ENCODE peak calls at places on chromosomes 6 and 20, in six cellular contexts. N is heart right ventricle, M is T follicular helper cell, H is amygdala, F is fibroblast of the aortic adventitia, D is NCI-H1436. L is an unnamed sample.

GRCh38 chr20:32651537-32651936 is 22.2 kb downstream of the C20orf203 start:
- DNase-seq in N (no peak), M (no peak), H (no peak), F (no peak), D (no peak), L (no peak)

GRCh38 chr20:58306421-58307261 is 2.9 kb upstream of the RAB22A start:
- DNase-seq in N (peak), M (peak), H (no peak), F (peak), D (no peak), L (peak)

GRCh38 chr6:132818404-132819359 is 4.3 kb downstream of the RPS12 start:
- DNase-seq in N (no peak), M (no peak), H (no peak), F (peak), D (no peak), L (peak)

GRCh38 chr20:1130849-1131248 is 12.4 kb downstream of the PSMF1 start:
- DNase-seq in N (no peak), M (no peak), H (no peak), F (no peak), D (no peak), L (no peak)

GRCh38 chr6:100372326-100372725 is 92.4 kb downstream of the SIM1 start:
- DNase-seq in N (no peak), M (no peak), H (no peak), F (no peak), D (no peak), L (no peak)

GRCh38 chr6:156585859-156586258 is 191.3 kb upstream of the ARID1B start:
- DNase-seq in N (no peak), M (no peak), H (no peak), F (no peak), D (peak), L (peak)

GRCh38 chr6:74113901-74114300 is 417.9 kb downstream of the CD109 start:
- DNase-seq in N (no peak), M (no peak), H (no peak), F (no peak), D (no peak), L (no peak)

GRCh38 chr6:132820629-132821381 is 6.4 kb downstream of the RPS12 start:
- DNase-seq in N (no peak), M (no peak), H (no peak), F (peak), D (no peak), L (peak)

GRCh38 chr6:52570291-52570700 is 6.6 kb downstream of the TRAM2 start:
- DNase-seq in N (peak), M (no peak), H (no peak), F (peak), D (no peak), L (no peak)

GRCh38 chr6:131779304-131779703 is 28.5 kb upstream of the ENPP1 start:
- DNase-seq in N (no peak), M (no peak), H (no peak), F (no peak), D (no peak), L (no peak)

GRCh38 chr6:83479389-83479788 is 32.9 kb upstream of the PRSS35 start:
- DNase-seq in N (no peak), M (no peak), H (no peak), F (no peak), D (no peak), L (no peak)

GRCh38 chr6:102022803-102023202 is 629.3 kb downstream of the GRIK2 start:
- DNase-seq in N (no peak), M (no peak), H (no peak), F (no peak), D (no peak), L (no peak)

GRCh38 chr20:40956926-40957760 is 71.5 kb upstream of the TOP1 start:
- DNase-seq in N (no peak), M (no peak), H (no peak), F (no peak), D (no peak), L (no peak)

GRCh38 chr6:34593741-34594140 is 37.6 kb upstream of the SPDEF start:
- DNase-seq in N (no peak), M (no peak), H (no peak), F (no peak), D (no peak), L (no peak)

GRCh38 chr6:51292659-51293058 is 474.0 kb downstream of the TFAP2B start:
- DNase-seq in N (no peak), M (no peak), H (no peak), F (no peak), D (no peak), L (peak)

GRCh38 chr6:804771-805170 is 111.8 kb upstream of the EXOC2 start:
- DNase-seq in N (no peak), M (no peak), H (no peak), F (no peak), D (no peak), L (no peak)

GRCh38 chr6:138817799-138818198 is 21.9 kb downstream of the ECT2L start:
- DNase-seq in N (no peak), M (no peak), H (no peak), F (peak), D (peak), L (peak)

L was measured in choroid plexus epithelial cell.